ENCODE peak calls at places on chromosomes 3 and 15, in eight cellular contexts. F, B, N, D, K, C, L and Z are unnamed samples.

GRCh38 chr3:110027446-110027845 is 690.1 kb upstream of the DPPA4 start:
- DNase-seq in F (no peak), B (no peak), N (peak), D (no peak), K (no peak), C (no peak), L (peak), Z (no peak)

GRCh38 chr3:39412668-39413260 is 6.2 kb downstream of the RPSA start:
- DNase-seq in F (no peak), B (no peak), N (no peak), D (no peak), K (no peak), C (no peak), L (no peak), Z (no peak)

GRCh38 chr15:31551323-31551722 is 224.7 kb downstream of the KLF13 start:
- DNase-seq in F (no peak), B (no peak), N (no peak), D (no peak), K (no peak), C (no peak), L (no peak), Z (no peak)

GRCh38 chr15:101641134-101641764 is 10.9 kb downstream of the TM2D3 start:
- DNase-seq in F (peak), B (peak), N (peak), D (peak), K (peak), C (no peak), L (peak), Z (peak)

GRCh38 chr15:62895139-62895866 is 147.2 kb upstream of the TPM1 start:
- DNase-seq in F (no peak), B (no peak), N (peak), D (no peak), K (peak), C (no peak), L (peak), Z (no peak)

GRCh38 chr15:75672111-75672602 is 24.4 kb downstream of the SNX33 start:
- DNase-seq in F (no peak), B (no peak), N (no peak), D (no peak), K (no peak), C (no peak), L (peak), Z (no peak)

GRCh38 chr15:81280086-81280485 is 43.9 kb downstream of the STARD5 start:
- DNase-seq in F (no peak), B (no peak), N (no peak), D (no peak), K (no peak), C (no peak), L (no peak), Z (no peak)

GRCh38 chr3:115092220-115092791 is 54.8 kb downstream of the ZBTB20 start:
- DNase-seq in F (no peak), B (peak), N (peak), D (peak), K (peak), C (no peak), L (peak), Z (peak)

GRCh38 chr3:71713041-71713440 is 12.2 kb downstream of the EIF4E3 start:
- DNase-seq in F (no peak), B (no peak), N (no peak), D (no peak), K (no peak), C (no peak), L (no peak), Z (no peak)

GRCh38 chr3:71684752-71685151 is 40.5 kb downstream of the EIF4E3 start:
- DNase-seq in F (no peak), B (no peak), N (peak), D (no peak), K (no peak), C (no peak), L (peak), Z (no peak)

GRCh38 chr15:98123834-98124233 is 163.3 kb downstream of the ARRDC4 start:
- DNase-seq in F (no peak), B (no peak), N (peak), D (no peak), K (no peak), C (peak), L (no peak), Z (no peak)

GRCh38 chr15:64246364-64247189 is 83.8 kb upstream of the PPIB start:
- DNase-seq in F (peak), B (no peak), N (peak), D (no peak), K (peak), C (peak), L (peak), Z (no peak)

GRCh38 chr15:63729115-63729884 is 104.4 kb downstream of the HERC1 start:
- DNase-seq in F (no peak), B (no peak), N (peak), D (no peak), K (no peak), C (no peak), L (no peak), Z (no peak)

GRCh38 chr15:71186267-71186666 is 71.0 kb downstream of the THSD4 start:
- DNase-seq in F (no peak), B (no peak), N (no peak), D (no peak), K (no peak), C (no peak), L (no peak), Z (no peak)

GRCh38 chr3:70833510-70833835 is 521.0 kb upstream of the MDFIC2 start:
- DNase-seq in F (no peak), B (no peak), N (no peak), D (no peak), K (no peak), C (no peak), L (no peak), Z (no peak)

GRCh38 chr15:57667171-57667924 is 39.2 kb upstream of the POLR2M start:
- DNase-seq in F (no peak), B (no peak), N (peak), D (no peak), K (peak), C (no peak), L (peak), Z (no peak)

GRCh38 chr3:13492976-13493866 is 13.1 kb downstream of the HDAC11 start:
- DNase-seq in F (no peak), B (no peak), N (no peak), D (no peak), K (no peak), C (no peak), L (no peak), Z (no peak)

GRCh38 chr3:16122155-16122554 is 52.3 kb upstream of the GALNT15 start:
- DNase-seq in F (no peak), B (no peak), N (no peak), D (no peak), K (no peak), C (no peak), L (peak), Z (no peak)

GRCh38 chr3:142029791-142030190 is 119.6 kb downstream of the TFDP2 start:
- DNase-seq in F (no peak), B (no peak), N (no peak), D (no peak), K (no peak), C (no peak), L (no peak), Z (no peak)

GRCh38 chr3:116302087-116302747 is 143.1 kb downstream of the LSAMP start:
- DNase-seq in F (no peak), B (no peak), N (peak), D (no peak), K (no peak), C (no peak), L (peak), Z (no peak)

GRCh38 chr3:121063628-121064027 is 155.6 kb downstream of the STXBP5L start:
- DNase-seq in F (no peak), B (no peak), N (no peak), D (no peak), K (no peak), C (no peak), L (no peak), Z (no peak)

GRCh38 chr3:171055336-171056178 is 29.0 kb upstream of the SLC2A2 start:
- DNase-seq in F (no peak), B (no peak), N (peak), D (no peak), K (peak), C (no peak), L (peak), Z (no peak)

DNA sequence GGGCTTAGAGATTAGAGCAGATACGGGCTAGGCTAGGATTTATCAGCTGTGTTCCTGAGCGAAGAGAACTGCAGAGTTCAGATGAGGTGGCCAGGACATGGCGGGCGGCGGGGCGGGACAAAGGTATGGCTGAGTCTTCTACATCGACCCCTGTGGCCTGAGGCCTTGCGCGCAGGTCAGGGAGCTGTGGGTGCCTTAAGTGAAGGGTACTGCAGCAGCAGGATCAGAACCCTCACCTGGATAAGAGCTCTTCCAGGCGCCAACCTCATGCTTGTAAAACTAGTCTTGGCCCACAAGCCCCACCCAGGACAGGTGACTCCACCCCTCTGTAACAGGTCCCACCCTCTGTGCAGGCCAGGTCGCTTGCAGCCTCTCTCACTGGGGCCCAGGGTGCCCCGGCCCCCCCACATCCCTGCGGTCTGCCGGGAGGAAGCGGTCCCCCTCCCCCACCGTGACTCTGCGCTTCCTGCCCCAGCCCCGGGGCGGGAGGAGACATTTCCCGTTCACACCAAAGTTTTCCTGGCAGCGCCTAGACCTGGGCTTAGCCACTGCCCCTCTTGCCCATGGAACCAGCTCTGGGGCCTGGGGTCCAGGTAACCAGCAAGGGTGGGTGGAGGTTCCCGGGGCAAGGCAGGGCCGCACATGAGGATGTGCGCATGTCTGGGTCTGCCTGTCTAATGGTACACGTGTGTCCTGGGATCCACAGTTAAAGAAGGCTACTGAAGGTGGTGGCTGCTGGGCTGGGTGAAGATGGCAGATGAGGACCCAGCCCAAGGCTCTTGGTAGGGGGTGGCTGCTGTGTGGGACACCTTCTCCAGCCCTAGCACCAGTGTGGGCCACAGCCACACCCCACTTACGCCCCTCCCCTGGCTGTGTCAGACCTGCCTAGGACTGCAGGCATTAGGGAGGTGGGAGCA is 8.3 kb downstream of the NBEAL2 start:
- DNase-seq in F (peak), B (peak), N (no peak), D (peak), K (no peak), C (peak), L (no peak), Z (no peak)
- TF ChIP-seq CTCF in F (no peak), B (no peak), N (no peak), D (no peak), K (no peak), C (no peak), L (no peak), Z (no peak)

DNA sequence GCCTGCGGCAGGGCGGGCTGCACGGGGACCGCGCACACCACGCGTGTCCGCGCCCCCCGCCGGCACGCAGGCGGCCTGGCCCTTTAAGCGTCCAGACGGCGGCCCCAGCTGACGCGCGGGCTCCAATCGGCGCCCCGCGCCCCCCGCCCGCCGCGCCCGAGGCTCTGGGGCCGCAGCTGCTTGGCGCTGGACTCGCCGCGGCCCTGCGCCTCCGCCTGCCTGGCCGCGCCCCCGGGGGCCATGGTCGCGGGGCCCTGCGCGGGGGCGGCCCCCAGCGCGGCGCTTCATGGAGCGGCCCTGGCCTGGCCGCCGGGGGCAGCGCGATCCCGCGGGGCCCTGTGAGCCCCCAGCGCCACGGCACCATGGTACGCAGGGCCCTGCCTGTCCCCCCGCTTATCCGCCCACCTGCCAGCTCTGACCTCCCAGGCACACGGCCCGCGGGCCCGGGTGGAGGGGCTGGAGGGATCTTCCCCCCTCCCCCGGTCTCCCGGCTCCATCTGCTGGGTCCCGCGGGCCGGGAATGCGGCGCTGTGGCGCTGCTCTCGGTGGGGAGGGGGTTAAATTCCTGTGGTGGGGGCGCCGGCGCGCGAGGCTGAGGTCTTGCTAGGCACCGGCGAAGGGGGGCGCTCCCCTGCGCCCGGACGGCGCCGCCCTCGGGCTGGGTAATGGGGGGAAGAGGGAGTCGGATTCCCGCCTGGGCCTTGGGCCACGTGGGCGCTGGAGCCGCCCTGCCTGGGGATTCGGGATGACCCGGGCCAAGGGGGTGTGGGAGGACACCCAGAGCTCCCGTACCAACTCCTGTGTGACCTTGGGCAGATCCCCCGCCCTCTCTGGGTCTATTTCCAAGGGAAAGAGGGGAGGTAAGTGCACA is 1.1 kb downstream of the ZBTB47 start:
- DNase-seq in F (no peak), B (peak), N (peak), D (no peak), K (no peak), C (no peak), L (peak), Z (peak)
- TF ChIP-seq CTCF in F (no peak), B (no peak), N (no peak), D (no peak), K (no peak), C (no peak), L (no peak), Z (peak)

DNA sequence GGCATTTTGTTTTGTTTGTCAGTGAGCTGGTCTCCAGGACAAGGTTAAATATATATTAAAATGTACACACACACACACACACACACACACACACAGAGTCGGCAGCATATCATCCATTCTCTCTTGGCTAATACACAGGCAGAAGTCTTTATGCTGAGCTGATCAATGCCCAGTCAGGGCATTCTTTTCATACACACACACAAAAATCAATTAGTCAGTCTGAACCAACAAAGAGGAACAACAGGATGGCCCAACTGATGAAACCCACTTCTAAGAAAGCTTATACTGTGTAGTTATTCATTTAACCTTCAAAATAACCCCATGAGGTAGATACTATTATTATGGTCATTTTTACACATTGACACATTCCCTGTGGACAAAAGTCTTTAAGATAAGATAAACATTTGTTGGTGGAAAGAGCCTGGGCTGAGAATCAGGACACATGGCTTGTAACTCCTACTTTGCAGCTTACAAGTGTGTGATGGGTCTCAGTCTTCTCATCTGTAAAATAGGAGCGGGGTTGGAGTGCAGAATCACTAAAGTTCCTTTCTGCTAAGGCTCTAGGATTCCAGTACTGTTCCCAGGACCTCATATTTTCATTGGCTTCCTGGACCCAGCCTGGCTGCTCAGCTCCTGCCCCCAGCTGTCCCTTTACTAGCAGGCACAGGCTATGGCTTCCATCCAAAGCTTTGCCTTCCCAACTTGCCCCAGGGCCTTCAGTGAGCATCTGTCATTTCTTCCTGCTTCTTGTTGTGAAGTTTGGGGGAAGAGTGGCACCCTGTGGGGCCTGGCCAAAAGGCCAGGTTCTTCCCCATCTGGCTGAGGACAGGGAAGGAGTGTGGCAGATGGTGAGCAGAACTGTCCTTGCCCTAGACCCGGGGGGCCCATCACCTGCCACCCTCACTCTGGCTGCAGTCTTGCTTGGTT is 27.2 kb upstream of the GLCE start:
- DNase-seq in F (no peak), B (no peak), N (no peak), D (no peak), K (no peak), C (no peak), L (no peak), Z (no peak)
- TF ChIP-seq CTCF in F (no peak), B (no peak), N (no peak), D (no peak), K (no peak), C (no peak), L (no peak), Z (no peak)

DNA sequence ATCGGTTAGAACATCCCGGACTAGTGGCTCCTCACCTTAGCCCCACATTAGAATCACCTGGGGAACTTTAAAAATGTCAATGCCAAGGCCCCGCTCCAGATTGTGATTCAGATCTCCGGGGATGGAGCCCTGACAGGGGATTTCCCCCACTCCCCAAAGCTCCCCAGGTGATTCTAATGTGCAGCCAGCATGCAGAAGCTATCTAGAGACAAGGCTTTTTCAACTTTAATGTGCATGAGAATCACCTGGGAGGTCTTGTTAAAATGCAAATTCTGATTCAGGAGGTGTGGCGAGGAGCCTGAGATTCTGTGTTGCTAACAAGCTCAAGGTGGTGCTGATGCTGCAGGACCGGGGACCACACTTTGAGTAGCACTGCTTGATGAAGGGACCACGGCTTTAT is 156.7 kb downstream of the RAB11A start:
- DNase-seq in F (no peak), B (no peak), N (no peak), D (no peak), K (no peak), C (no peak), L (no peak), Z (no peak)
- TF ChIP-seq CTCF in F (no peak), B (no peak), N (no peak), D (no peak), K (no peak), C (no peak), L (no peak), Z (no peak)

DNA sequence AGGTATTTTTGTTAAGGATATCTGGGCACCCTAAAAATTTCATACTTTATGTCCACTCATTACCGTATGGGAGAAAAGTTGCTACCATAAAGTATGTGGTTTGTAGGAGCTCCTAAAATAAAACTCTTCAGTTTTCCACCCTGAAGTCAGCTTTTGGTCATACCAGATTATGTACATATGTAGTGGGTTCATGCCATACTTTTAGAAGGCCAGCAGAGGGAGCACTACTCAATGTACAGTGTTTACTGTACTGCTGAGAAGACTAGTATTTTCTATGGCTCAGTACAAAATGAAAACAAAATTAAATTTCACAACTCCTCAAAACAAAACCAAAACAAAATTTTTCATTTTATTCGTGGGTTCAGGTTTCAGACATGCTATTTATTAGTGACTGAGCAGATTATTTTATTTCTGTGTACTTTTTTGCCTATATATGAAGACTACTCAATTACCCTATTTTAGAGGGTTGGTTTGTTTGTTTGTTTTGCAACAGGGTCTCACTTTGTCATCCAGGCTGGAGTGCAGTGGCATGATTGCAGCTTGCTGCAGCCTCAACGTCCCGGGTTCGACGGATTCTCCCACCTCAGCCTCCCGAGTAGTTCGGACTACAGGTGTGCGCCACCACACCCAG is 24.3 kb downstream of the NXPE3 start:
- DNase-seq in F (peak), B (no peak), N (peak), D (no peak), K (peak), C (no peak), L (peak), Z (no peak)
- TF ChIP-seq CTCF in F (peak), B (peak), N (peak), D (peak), K (peak), C (peak), L (peak), Z (peak)